ENCODE peak calls at places on chromosomes 3 and 15, in seven cellular contexts. T, X, N, C, H, O and R are unnamed samples. For H3K9me3 and H3K36me3, the result is how much of the 10 kb centered on the place peaks cover.

GRCh38 chr3:186219211-186219638 is 110.3 kb upstream of the ETV5 start:
- DNase-seq in O (no peak), H (no peak), T (no peak), X (no peak), C (no peak), N (no peak), R (no peak)

GRCh38 chr3:40741729-40742128 is 217.0 kb downstream of the ZNF621 start:
- DNase-seq in T (no peak), H (peak), O (no peak), C (no peak), X (no peak), N (no peak), R (no peak)

GRCh38 chr15:74336061-74337005 is 31.1 kb downstream of the CYP11A1 start:
- DNase-seq in H (peak), X (no peak), N (no peak), C (no peak), O (no peak), T (no peak), R (no peak)

GRCh38 chr15:75081150-75081549 is 57.8 kb downstream of the PPCDC start:
- DNase-seq in H (peak), X (no peak), C (no peak), T (no peak), O (no peak), N (no peak), R (no peak)

GRCh38 chr3:123489400-123490004 is 40.6 kb upstream of the ADCY5 start:
- DNase-seq in N (no peak), H (peak), C (peak), T (peak), O (no peak), X (peak), R (peak)

GRCh38 chr15:76190767-76191538 is 120.3 kb downstream of the ETFA start:
- DNase-seq in O (no peak), T (peak), C (peak), X (peak), N (peak), H (peak), R (peak)

GRCh38 chr15:34900748-34901147 is 68.8 kb downstream of the AQR start:
- DNase-seq in O (no peak), C (no peak), H (no peak), N (no peak), T (no peak), X (no peak), R (no peak)

GRCh38 chr3:10772230-10773161 is 43.5 kb upstream of the SLC6A11 start:
- DNase-seq in H (no peak), O (no peak), X (no peak), T (no peak), N (no peak), C (peak), R (no peak)

GRCh38 chr3:140268610-140269009 is 333.6 kb downstream of the CLSTN2 start:
- DNase-seq in C (no peak), T (no peak), X (no peak), N (no peak), O (no peak), H (no peak), R (no peak)

GRCh38 chr3:82163907-82164520 is 402.6 kb upstream of the GBE1 start:
- DNase-seq in H (no peak), T (no peak), O (no peak), C (no peak), X (peak), N (no peak), R (no peak)

GRCh38 chr15:40014390-40014789 is 24.6 kb downstream of the SRP14 start:
- DNase-seq in H (no peak), O (no peak), N (no peak), C (no peak), T (no peak), X (no peak), R (no peak)

GRCh38 chr3:62128028-62128427 is 245.3 kb downstream of the FEZF2 start:
- DNase-seq in N (no peak), C (no peak), H (no peak), X (no peak), O (no peak), T (no peak), R (no peak)
- H3K9me3 ChIP-seq in N (under half), C (under half), H (under half), X (under half), O (under half), T (under half), R (under half)

DNA sequence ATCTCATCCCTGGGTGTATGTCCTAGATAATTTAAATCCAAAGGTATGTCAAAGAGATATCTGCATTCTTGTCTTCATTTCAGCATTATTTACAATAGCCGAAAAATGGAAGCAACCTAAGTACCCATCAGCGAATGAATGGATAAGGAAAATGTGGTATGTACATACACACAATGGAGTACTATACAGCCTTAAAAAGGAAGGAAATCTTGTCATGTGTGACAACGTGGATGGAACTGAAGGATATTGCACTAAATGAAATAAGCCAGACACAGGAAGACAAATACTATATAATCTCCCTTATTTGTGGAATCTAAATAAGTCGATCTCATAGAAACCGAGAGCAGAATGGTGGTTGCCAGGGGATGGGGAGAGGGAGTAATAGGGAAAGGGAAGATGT is 16.8 kb upstream of the MGLL start:
- DNase-seq in C (no peak), T (no peak), H (no peak), X (no peak), N (no peak), O (no peak), R (no peak)
- H3K4me3 ChIP-seq in C (no peak), T (no peak), H (no peak), X (no peak), N (no peak), O (no peak), R (no peak)

DNA sequence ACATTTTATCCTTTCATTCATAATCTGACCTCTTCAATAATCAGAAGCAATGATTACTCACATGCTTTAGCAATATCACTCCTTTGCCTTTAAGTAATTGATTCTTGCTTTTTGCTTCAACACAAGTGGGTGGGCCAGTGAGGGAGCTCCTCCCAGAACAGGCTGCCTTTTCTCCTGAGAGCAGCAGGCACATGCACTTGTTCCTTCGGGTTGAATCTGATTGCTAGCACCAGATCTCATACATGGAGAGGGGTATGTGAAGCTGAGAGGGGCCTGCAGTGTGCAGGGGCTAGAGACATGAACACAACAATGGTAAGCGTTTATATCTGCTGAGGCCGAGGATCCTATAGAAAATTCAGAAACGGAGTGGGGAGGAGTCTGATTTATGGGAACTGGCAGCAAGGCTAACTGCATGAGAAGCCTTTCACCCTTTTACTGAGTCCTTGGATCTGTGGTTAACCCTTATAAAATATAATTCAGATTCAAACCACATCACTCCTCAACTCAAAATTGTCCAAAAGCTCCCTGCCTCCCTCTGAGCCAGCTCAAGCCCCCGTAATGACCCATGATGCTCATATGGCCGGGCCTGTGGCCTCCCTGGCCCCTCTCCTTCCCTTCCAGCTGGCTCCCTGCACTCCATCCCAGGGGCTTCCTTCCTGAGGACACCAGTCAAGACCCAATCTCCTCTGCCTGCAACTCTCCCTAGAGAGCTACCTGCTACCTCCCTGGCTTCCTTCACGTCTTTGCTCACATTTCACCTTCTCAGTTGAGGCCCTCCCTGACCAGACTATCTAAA is 32.4 kb downstream of the ZNF445 start:
- DNase-seq in X (no peak), C (no peak), O (no peak), T (no peak), N (no peak), H (no peak), R (no peak)
- H3K36me3 ChIP-seq in X (under half), C (under half), O (under half), T (under half), N (under half), H (under half), R (under half)

DNA sequence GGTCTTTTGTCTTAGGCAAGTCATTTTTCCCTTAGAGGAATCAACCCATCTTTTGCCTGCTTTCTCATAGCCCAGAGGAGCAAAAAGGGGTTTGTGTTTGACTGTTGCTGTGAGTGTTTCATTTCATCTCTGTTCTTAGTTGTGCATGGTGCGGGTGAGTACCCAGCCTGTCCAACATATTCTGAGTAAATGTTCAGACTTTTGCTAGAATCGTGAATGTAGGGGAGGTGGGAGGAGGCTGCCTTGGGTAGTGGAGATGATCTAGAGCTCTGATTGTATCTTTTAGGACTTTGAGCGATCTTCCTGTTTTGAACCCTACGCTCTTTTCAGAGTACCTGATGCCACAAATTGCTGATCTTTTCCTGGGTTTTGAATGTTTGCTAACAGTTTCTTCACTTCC is 123.1 kb downstream of the ZNF609 start:
- DNase-seq in O (no peak), H (no peak), T (no peak), X (no peak), N (no peak), C (no peak), R (no peak)
- H3K9me3 ChIP-seq in O (under half), H (under half), T (under half), X (under half), N (under half), C (under half), R (under half)

GRCh38 chr15:23565395-23566069 is at the start of gene MKRN3:
- DNase-seq in C (no peak), N (peak), T (peak), O (no peak), H (no peak), X (peak), R (peak)
- H3K4me3 ChIP-seq in C (no peak), N (peak), T (peak), O (peak), H (peak), X (peak), R (peak)

GRCh38 chr3:58639001-58639400 is 27.6 kb downstream of the FAM3D start:
- DNase-seq in O (no peak), X (no peak), T (no peak), C (no peak), N (no peak), H (no peak), R (no peak)
- H3K36me3 ChIP-seq in O (under half), X (under half), T (under half), C (under half), N (under half), H (under half), R (under half)

DNA sequence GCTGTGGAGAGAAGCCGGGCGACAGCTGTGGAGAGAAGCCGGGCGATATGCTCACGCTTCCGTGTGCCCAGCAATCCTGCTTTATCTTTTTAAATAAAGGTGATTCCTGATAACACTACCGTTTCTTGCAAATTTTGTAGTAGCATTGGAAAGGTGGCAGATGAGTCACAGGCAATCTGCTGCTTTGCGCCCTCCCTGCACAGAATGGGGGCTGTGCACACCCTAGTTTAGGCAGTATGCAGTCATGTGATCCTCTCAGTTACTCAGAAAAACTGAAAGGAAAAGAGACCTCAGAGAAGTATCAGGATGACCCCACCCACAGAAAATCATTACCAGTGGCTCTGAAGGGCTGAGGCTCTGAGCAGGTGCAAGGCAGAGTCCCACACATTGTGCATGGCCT is 24.9 kb upstream of the TMCC1 start:
- DNase-seq in O (no peak), T (no peak), N (no peak), C (no peak), H (no peak), X (no peak), R (no peak)
- H3K9me3 ChIP-seq in O (under half), T (under half), N (under half), C (under half), H (under half), X (under half), R (under half)

GRCh38 chr15:89761929-89762328 is 10.9 kb upstream of the MESP1 start:
- DNase-seq in X (no peak), H (no peak), N (no peak), O (no peak), T (no peak), C (no peak), R (no peak)
- H3K4me3 ChIP-seq in X (no peak), H (no peak), N (no peak), O (no peak), T (no peak), C (no peak), R (no peak)

GRCh38 chr3:70973558-70973957 is 610.0 kb downstream of the FOXP1 start:
- DNase-seq in H (no peak), O (no peak), C (peak), N (no peak), X (no peak), T (no peak), R (no peak)

GRCh38 chr3:70970952-70971351 is 612.6 kb downstream of the FOXP1 start:
- DNase-seq in X (no peak), C (no peak), H (no peak), O (no peak), N (no peak), T (no peak), R (no peak)

GRCh38 chr3:70970136-70970535 is 613.4 kb downstream of the FOXP1 start:
- DNase-seq in O (no peak), H (no peak), T (no peak), C (no peak), N (no peak), X (no peak), R (no peak)

GRCh38 chr3:70974752-70975151 is 608.8 kb downstream of the FOXP1 start:
- DNase-seq in C (no peak), H (no peak), O (no peak), N (no peak), T (no peak), X (no peak), R (no peak)

GRCh38 chr3:70972855-70973254 is 610.7 kb downstream of the FOXP1 start:
- DNase-seq in T (no peak), N (no peak), X (no peak), H (no peak), O (no peak), C (no peak), R (no peak)
- H3K36me3 ChIP-seq in T (half or more), N (half or more), X (under half), H (under half), O (under half), C (under half), R (under half)